ENCODE peak calls at places on chromosomes 16 and 17, in nine cellular contexts. H is Panc1, Z is left lung, Y is mammary epithelial cell, W is mesendoderm, J is aorta, X is right lobe of liver, N is ascending aorta, A is uterus. C is an unnamed sample. For H3K27me3, the result is how much of the 10 kb centered on the place peaks cover.

GRCh38 chr16:48133455-48134226 is 22.2 kb downstream of the ABCC12 start:
- DNase-seq in A (no peak), W (no peak), J (no peak), Z (peak), Y (no peak), H (no peak), X (no peak), N (no peak), C (no peak)

GRCh38 chr17:9115446-9116265 is 94.3 kb downstream of the NTN1 start:
- DNase-seq in H (no peak), A (peak), Y (no peak), J (peak), W (peak), N (peak), Z (peak), X (peak), C (no peak)

GRCh38 chr17:10733666-10734065 is 3.8 kb upstream of the TMEM220 start:
- DNase-seq in Y (no peak), W (no peak), H (no peak), X (no peak), N (peak), Z (no peak), J (no peak), A (peak), C (no peak)

GRCh38 chr17:58991718-58992331 is 114.9 kb downstream of the TRIM37 start:
- DNase-seq in H (no peak), A (no peak), Y (no peak), Z (peak), W (peak), X (peak), J (no peak), N (no peak), C (no peak)

GRCh38 chr17:43877031-43877430 is 30.1 kb downstream of the CD300LG start:
- DNase-seq in N (no peak), H (no peak), Y (no peak), J (no peak), X (no peak), W (no peak), Z (no peak), A (no peak), C (no peak)

GRCh38 chr17:21360048-21360447 is 16.1 kb upstream of the KCNJ12 start:
- DNase-seq in N (no peak), J (no peak), X (no peak), Z (no peak), A (no peak), Y (no peak), H (no peak), W (peak), C (no peak)

GRCh38 chr17:60356947-60357346 is 35.0 kb downstream of the USP32 start:
- DNase-seq in X (no peak), Y (no peak), N (no peak), Z (no peak), J (no peak), A (peak), W (no peak), H (no peak), C (no peak)

GRCh38 chr17:77317091-77317519 is 176.3 kb downstream of the SEC14L1 start:
- DNase-seq in Z (peak), J (peak), Y (no peak), A (no peak), W (no peak), X (no peak), N (no peak), H (no peak), C (no peak)

GRCh38 chr16:85220125-85220839 is 108.0 kb upstream of the CIBAR2 start:
- DNase-seq in A (peak), J (peak), H (no peak), X (peak), N (peak), Z (peak), W (no peak), Y (peak), C (peak)

DNA sequence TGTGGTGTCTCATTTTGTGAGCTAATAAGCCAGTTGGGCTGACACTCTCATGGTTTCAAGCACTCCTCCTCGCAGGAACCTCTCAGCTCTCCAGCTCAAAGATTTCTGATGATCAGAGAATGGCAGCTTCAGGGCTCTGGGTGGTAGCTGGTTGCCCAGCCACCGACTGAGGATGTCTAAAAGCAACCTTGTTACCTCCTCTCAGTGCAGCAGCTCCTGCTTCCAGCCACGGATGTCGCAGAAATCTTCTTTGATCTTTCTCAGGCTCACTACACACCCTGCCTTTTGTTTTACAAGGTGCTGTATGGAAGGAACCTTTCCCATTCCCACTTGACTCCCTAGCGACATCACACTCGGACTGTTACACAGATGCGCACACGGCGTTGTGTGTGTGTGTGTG is 135.7 kb upstream of the CPHXL start:
- DNase-seq in X (no peak), A (no peak), H (no peak), Z (no peak), Y (no peak), J (no peak), W (no peak), N (no peak), C (no peak)
- H3K27ac ChIP-seq in X (no peak), A (no peak), H (no peak), Z (no peak), Y (no peak), J (no peak), W (no peak), N (no peak), C (no peak)

GRCh38 chr17:6558932-6559752 is 2.8 kb upstream of the PITPNM3 start:
- DNase-seq in W (no peak), A (no peak), Z (no peak), H (no peak), J (no peak), Y (no peak), X (peak), N (no peak), C (no peak)

GRCh38 chr17:6560496-6560895 is 4.1 kb upstream of the PITPNM3 start:
- DNase-seq in Y (no peak), W (no peak), A (no peak), Z (no peak), H (no peak), J (no peak), X (no peak), N (no peak), C (no peak)

GRCh38 chr17:6558276-6558675 is 1.9 kb upstream of the PITPNM3 start:
- DNase-seq in Z (no peak), A (no peak), Y (no peak), H (no peak), J (no peak), N (no peak), X (no peak), W (no peak), C (no peak)

GRCh38 chr17:6559753-6560215 is 3.4 kb upstream of the PITPNM3 start:
- DNase-seq in A (no peak), X (no peak), J (no peak), H (no peak), W (no peak), Y (no peak), N (no peak), Z (no peak), C (no peak)

GRCh38 chr17:6561446-6561845 is 5.1 kb upstream of the PITPNM3 start:
- DNase-seq in H (no peak), W (no peak), A (no peak), J (no peak), N (no peak), X (no peak), Z (no peak), Y (no peak), C (no peak)
- H3K27me3 ChIP-seq in H (under half), W (under half), A (under half), J (under half), N (under half), X (under half), Z (under half), Y (under half), C (under half)

DNA sequence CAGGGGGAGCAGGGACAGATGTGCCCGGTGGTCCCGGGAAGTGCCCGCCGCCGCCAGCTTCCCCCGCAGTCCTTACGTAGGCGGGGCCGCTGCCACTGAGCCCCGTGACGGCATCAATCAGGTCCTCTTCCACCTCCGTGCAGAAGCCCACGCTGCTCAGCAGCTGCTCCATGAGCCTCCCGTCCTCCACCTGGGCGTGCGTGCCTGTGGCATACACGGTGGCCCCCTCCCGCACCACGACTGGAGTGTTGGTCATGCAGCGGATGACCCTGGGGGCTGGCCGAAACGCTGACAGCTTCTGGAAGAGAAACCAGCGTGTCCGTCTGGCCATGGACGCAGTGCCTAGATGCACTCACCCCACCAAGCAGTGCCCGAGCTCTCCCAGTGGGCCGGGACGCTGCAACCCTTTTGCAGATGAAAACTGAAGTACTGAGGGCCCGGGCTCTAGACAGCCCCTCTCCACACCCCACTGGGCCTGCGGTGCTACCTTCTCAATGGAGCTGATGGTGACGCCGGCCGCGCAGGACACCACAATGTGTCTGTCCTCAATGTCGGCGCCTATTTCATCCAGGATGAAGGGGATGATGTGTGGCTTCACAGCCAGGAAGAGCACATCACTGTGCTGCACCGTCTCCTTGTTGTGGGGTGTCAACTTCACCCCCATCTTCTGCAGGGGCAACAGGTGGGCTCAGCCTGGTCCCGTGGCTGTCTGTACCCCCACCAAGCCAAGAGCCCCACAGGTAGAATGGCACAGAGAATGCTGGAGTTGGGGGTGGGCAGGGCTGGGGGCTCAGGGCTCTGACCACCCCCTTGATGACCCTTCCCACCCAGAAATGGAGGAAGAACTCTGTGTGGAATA is 2.0 kb downstream of the PYCR1 start:
- DNase-seq in Z (no peak), N (no peak), J (peak), A (no peak), Y (no peak), X (no peak), W (no peak), H (no peak), C (no peak)
- H3K4me3 ChIP-seq in Z (no peak), N (no peak), J (no peak), A (no peak), Y (no peak), X (no peak), W (no peak), H (peak), C (peak)

GRCh38 chr16:49414651-49415050 is 41.0 kb downstream of the C16orf78 start:
- DNase-seq in X (no peak), Y (no peak), H (no peak), N (no peak), J (no peak), W (no peak), A (no peak), Z (no peak), C (no peak)
- H3K27ac ChIP-seq in X (no peak), Y (no peak), H (no peak), N (no peak), J (no peak), W (no peak), A (no peak), Z (no peak), C (no peak)

DNA sequence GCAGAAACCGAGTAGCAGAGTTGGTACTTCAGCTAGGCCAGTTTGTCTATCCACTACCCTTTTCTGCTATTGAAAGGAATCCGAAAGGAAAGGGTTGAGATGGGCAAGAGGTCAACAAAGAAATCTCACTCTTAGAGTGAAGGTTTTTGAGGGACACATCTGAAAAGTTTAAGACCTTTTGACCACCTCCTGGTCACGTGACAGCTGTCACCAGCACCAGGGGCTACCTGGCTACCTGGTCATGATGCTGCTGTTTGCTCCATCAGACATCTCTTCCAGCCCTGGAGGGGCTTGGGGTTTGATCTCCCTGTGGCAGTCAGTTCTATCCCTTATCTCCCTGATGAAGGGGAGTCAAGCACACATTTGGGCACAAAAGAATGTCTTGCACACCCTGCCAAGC is 7.6 kb downstream of the CCDC182 start:
- DNase-seq in J (no peak), A (no peak), H (no peak), X (no peak), N (no peak), Y (no peak), Z (no peak), W (no peak), C (no peak)
- H3K27me3 ChIP-seq in J (under half), A (under half), H (under half), X (under half), N (under half), Y (under half), Z (under half), W (under half), C (under half)

GRCh38 chr17:65656390-65657250 is 95.2 kb upstream of the AXIN2 start:
- DNase-seq in Y (no peak), J (no peak), Z (no peak), W (no peak), A (no peak), X (no peak), H (no peak), N (no peak), C (no peak)

GRCh38 chr17:65660947-65661346 is 99.5 kb upstream of the AXIN2 start:
- DNase-seq in J (no peak), W (no peak), A (no peak), Z (no peak), X (no peak), Y (no peak), H (no peak), N (no peak), C (no peak)

GRCh38 chr17:65660078-65660477 is 98.6 kb upstream of the AXIN2 start:
- DNase-seq in W (no peak), X (no peak), Z (no peak), N (no peak), J (no peak), A (no peak), H (no peak), Y (no peak), C (no peak)

GRCh38 chr17:65659512-65659911 is 98.1 kb upstream of the AXIN2 start:
- DNase-seq in Y (no peak), N (no peak), W (no peak), X (no peak), H (no peak), Z (no peak), J (no peak), A (no peak), C (no peak)

GRCh38 chr17:65657251-65657828 is 95.9 kb upstream of the AXIN2 start:
- DNase-seq in A (no peak), H (no peak), J (no peak), Z (no peak), N (no peak), Y (no peak), X (no peak), W (no peak), C (no peak)
- H3K4me3 ChIP-seq in A (no peak), H (no peak), J (no peak), Z (no peak), N (no peak), Y (no peak), X (no peak), W (no peak), C (no peak)

GRCh38 chr16:56639045-56639444 is 579 bp downstream of the MT1A start:
- DNase-seq in A (no peak), J (no peak), W (no peak), H (no peak), Z (no peak), Y (no peak), X (no peak), N (no peak), C (no peak)
- H3K27ac ChIP-seq in A (no peak), J (no peak), W (no peak), H (peak), Z (no peak), Y (no peak), X (no peak), N (no peak), C (no peak)

DNA sequence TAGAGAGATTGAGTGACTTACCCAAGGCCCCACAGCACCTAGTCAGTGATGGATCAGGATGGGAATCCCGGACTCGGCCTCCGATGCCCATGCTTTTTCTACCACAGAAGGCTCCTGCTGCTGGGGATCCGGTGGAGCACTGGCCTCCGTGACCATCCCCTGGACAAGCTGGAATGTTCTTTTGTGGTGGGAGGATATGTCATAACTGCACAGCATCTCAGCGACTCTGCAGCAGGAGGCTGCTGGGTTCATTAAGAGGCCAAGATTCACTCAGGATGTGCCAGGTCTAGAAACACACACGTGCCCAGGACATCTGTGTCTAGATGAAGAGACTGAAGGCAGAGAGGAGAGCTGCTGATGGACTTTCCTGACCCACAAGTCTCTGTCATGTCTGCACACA is 34.7 kb upstream of the NGFR start:
- DNase-seq in W (no peak), Y (no peak), H (no peak), N (no peak), X (no peak), J (no peak), A (no peak), Z (no peak), C (no peak)
- H3K27me3 ChIP-seq in W (under half), Y (under half), H (under half), N (under half), X (under half), J (under half), A (under half), Z (under half), C (half or more)

GRCh38 chr17:51430581-51430980 is 170.2 kb downstream of the UTP18 start:
- DNase-seq in W (no peak), Y (no peak), N (no peak), Z (no peak), A (no peak), H (no peak), J (no peak), X (no peak), C (no peak)

GRCh38 chr17:51435641-51436091 is 175.3 kb downstream of the UTP18 start:
- DNase-seq in X (peak), Z (peak), W (peak), N (no peak), A (no peak), J (no peak), Y (no peak), H (no peak), C (no peak)

GRCh38 chr17:51439395-51440229 is 179.3 kb downstream of the UTP18 start:
- DNase-seq in W (peak), N (no peak), Z (no peak), Y (peak), X (no peak), J (no peak), H (no peak), A (no peak), C (no peak)

GRCh38 chr17:51435171-51435552 is 174.8 kb downstream of the UTP18 start:
- DNase-seq in J (no peak), N (no peak), W (no peak), Z (no peak), X (peak), Y (no peak), A (no peak), H (no peak), C (no peak)

DNA sequence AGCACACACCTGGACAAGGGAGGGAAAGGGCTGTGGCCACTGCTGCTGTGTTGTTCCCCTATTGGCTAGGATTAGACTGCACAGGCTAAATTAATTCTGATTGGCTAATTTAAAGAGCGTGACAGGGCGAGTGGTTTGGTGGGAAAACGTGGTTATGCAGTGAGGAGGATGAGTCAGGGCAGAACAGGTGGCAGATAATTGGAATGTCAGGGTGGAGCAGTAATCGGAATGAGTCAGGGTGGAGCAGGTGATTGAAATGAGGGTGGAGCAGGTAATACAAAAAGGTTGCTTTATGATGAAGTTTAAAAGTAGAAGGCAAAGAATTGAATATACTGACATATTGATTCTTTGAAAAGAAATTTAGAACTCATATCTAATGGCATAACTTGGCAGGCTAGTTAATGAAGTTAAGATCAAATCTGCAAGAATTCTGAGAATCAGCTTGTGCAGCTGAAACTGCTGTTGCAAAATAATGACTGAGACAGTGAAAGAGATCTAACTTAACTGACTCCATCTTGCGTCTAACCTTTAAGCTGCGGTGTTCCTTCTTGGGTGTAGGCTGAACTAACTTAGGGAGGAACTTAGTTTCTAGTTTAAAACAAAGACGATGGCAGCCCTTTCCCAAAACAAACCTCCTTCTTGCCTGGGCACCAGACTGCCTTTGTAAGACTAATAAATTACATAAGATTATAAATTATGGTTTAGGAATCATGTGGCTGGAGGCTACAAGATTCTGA is 174.3 kb downstream of the UTP18 start:
- DNase-seq in H (no peak), J (no peak), Y (peak), X (no peak), Z (no peak), W (peak), N (no peak), A (no peak), C (no peak)
- H3K4me3 ChIP-seq in H (no peak), J (no peak), Y (no peak), X (no peak), Z (no peak), W (no peak), N (no peak), A (no peak), C (no peak)